ENCODE peak calls at places on chromosomes 3 and 15, in six cellular contexts. F, N, K, W, U and P are unnamed samples.

GRCh38 chr3:128094295-128095151 is 29.1 kb downstream of the RUVBL1 start:
- DNase-seq in F (no peak), N (peak), K (no peak), W (no peak), U (no peak), P (no peak)

GRCh38 chr3:140736863-140737460 is 59.1 kb downstream of the TRIM42 start:
- DNase-seq in F (peak), N (no peak), K (no peak), W (peak), U (no peak), P (peak)

GRCh38 chr15:55858661-55859060 is 115.7 kb upstream of the PRTG start:
- DNase-seq in F (no peak), N (peak), K (no peak), W (no peak), U (no peak), P (no peak)

GRCh38 chr3:69866988-69867720 is 127.9 kb downstream of the MITF start:
- DNase-seq in F (no peak), N (peak), K (no peak), W (no peak), U (no peak), P (no peak)

GRCh38 chr3:9238727-9239295 is 10.6 kb downstream of the SRGAP3 start:
- DNase-seq in F (no peak), N (no peak), K (no peak), W (no peak), U (no peak), P (no peak)

GRCh38 chr3:89504432-89504831 is 397.0 kb downstream of the EPHA3 start:
- DNase-seq in F (no peak), N (no peak), K (no peak), W (no peak), U (no peak), P (no peak)

GRCh38 chr3:107657971-107658370 is 135.2 kb downstream of the BBX start:
- DNase-seq in F (no peak), N (peak), K (no peak), W (no peak), U (no peak), P (no peak)

GRCh38 chr3:185976977-185977678 is 39.3 kb upstream of the TRA2B start:
- DNase-seq in F (peak), N (peak), K (peak), W (peak), U (peak), P (peak)

GRCh38 chr3:38088679-38089078 is 48.2 kb downstream of the ACAA1 start:
- DNase-seq in F (no peak), N (no peak), K (no peak), W (no peak), U (no peak), P (no peak)

DNA sequence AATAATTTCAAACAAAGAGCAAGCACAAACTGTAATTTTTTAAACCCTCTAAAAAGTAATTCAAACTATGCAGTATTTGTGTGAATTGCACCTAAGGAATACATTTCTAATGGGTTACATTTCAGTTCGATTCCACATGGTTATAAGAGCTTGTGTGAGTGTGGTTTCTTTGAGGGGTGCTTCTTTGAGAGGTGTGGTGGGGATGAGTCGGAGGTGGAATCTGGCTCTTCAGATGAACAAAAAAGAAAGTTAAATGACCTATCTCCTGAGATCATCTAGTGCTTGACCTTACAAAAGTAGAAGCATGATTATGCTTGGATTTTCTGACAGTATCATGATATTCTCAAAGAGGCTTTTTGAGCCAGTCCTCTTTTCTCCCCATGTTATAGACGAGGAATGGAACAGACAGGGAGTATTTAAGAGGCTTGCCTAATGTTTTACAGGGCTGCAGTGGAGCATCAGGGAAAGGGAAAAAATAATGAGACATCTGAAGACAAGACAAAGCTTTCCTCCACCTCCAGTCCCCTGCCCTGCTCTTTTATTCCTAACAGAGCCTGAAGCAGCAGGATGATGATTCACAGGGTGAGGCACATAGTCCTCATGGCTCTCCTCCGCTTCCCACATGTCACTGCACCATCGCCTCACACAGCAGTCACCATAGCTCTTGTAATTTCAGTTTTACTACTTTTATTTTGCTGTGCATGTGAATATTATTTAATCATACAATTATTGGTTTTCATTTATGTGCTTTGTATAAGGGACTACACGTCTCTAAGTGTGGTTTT is 82.0 kb downstream of the LYSMD4 start:
- DNase-seq in F (no peak), N (peak), K (no peak), W (no peak), U (no peak), P (no peak)
- H3K27ac ChIP-seq in F (peak), N (no peak), K (no peak), W (no peak), U (peak), P (no peak)

GRCh38 chr3:165716592-165716991 is 120.6 kb downstream of the BCHE start:
- DNase-seq in F (no peak), N (no peak), K (no peak), W (no peak), U (no peak), P (no peak)

GRCh38 chr3:165712382-165712781 is 124.8 kb downstream of the BCHE start:
- DNase-seq in F (no peak), N (no peak), K (no peak), W (no peak), U (no peak), P (no peak)

DNA sequence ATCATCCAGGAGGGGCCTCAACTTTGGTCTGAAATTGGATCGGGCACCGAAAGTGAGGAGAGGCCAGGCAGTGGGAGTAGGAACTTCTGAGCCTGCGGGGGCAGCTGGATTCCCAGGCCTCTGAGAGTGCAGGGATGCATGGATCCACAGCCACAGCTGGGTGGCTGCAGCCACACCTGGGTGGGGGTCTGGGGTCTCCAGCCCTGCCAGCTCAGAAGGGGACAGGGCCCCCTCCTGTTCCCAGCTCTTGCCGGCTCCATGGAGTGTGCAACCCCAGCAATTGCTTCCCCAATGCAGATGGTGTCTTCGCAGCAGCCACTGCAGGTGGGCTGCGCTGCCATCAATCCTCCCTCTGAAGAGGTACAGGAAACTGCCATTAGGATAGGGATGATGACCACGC is 123.7 kb downstream of the BCHE start:
- DNase-seq in F (no peak), N (no peak), K (no peak), W (no peak), U (no peak), P (no peak)
- H3K27ac ChIP-seq in F (no peak), N (no peak), K (no peak), W (no peak), U (no peak), P (no peak)

GRCh38 chr15:100931143-100931890 is 12.2 kb downstream of the LRRK1 start:
- DNase-seq in F (no peak), N (no peak), K (no peak), W (no peak), U (no peak), P (peak)

GRCh38 chr15:100929641-100930042 is 10.5 kb downstream of the LRRK1 start:
- DNase-seq in F (peak), N (no peak), K (no peak), W (no peak), U (no peak), P (peak)

GRCh38 chr15:100928632-100929280 is 9.6 kb downstream of the LRRK1 start:
- DNase-seq in F (no peak), N (no peak), K (no peak), W (no peak), U (no peak), P (peak)

GRCh38 chr15:100932676-100933348 is 13.7 kb downstream of the LRRK1 start:
- DNase-seq in F (no peak), N (no peak), K (no peak), W (no peak), U (no peak), P (peak)

DNA sequence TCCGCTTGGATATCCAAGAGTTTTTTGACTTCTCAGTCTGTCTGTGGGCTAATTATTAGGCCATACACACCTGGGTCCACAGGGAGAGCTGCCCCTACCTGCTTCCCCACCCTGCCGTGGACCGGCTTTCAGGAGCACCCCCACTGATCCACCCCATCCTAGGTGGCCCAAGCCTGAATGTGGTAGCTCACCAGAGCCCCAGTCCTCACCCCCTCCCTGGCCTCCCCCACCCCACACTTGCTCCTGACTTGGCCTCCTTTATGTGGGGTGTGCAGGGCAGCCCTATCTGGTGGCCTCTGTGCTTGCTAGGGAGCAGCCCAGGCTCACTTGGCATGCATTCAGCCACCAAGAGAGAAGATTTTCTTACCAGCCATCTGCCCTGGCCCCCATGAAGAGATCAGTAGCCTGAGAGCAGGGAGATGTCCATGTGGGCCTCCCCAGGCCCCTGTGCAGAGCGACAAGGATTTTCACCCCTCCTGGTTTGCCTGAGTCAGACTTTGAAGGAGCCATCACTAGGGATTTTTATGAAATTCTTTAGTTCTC is 11.2 kb downstream of the LRRK1 start:
- DNase-seq in F (no peak), N (no peak), K (no peak), W (no peak), U (no peak), P (peak)
- H3K27ac ChIP-seq in F (no peak), N (no peak), K (no peak), W (no peak), U (no peak), P (peak)

GRCh38 chr3:13559751-13560540 is 11.0 kb downstream of the FBLN2 start:
- DNase-seq in F (no peak), N (no peak), K (no peak), W (no peak), U (no peak), P (no peak)
- H3K27ac ChIP-seq in F (peak), N (no peak), K (no peak), W (no peak), U (no peak), P (no peak)

GRCh38 chr3:12756185-12756584 is 2.9 kb downstream of the TMEM40 start:
- DNase-seq in F (no peak), N (no peak), K (no peak), W (no peak), U (no peak), P (no peak)

GRCh38 chr3:12759097-12759679 is at the start of gene TMEM40:
- DNase-seq in F (peak), N (no peak), K (no peak), W (no peak), U (no peak), P (no peak)

GRCh38 chr3:12756635-12757034 is 2.4 kb downstream of the TMEM40 start:
- DNase-seq in F (no peak), N (no peak), K (no peak), W (no peak), U (no peak), P (no peak)

GRCh38 chr3:12759693-12760565 is 870 bp upstream of the TMEM40 start:
- DNase-seq in F (no peak), N (no peak), K (no peak), W (no peak), U (no peak), P (no peak)

GRCh38 chr3:12758025-12758830 is 831 bp downstream of the TMEM40 start:
- DNase-seq in F (peak), N (peak), K (no peak), W (no peak), U (no peak), P (no peak)
- H3K27ac ChIP-seq in F (peak), N (peak), K (no peak), W (no peak), U (no peak), P (no peak)

GRCh38 chr3:171123913-171124312 is 97.4 kb upstream of the SLC2A2 start:
- DNase-seq in F (no peak), N (peak), K (no peak), W (no peak), U (no peak), P (no peak)

GRCh38 chr3:171126478-171127214 is 100.1 kb upstream of the SLC2A2 start:
- DNase-seq in F (no peak), N (no peak), K (no peak), W (no peak), U (no peak), P (no peak)

GRCh38 chr3:171125010-171125409 is 98.5 kb upstream of the SLC2A2 start:
- DNase-seq in F (no peak), N (peak), K (no peak), W (no peak), U (no peak), P (no peak)

GRCh38 chr3:171129827-171130226 is 103.3 kb upstream of the SLC2A2 start:
- DNase-seq in F (no peak), N (peak), K (no peak), W (no peak), U (no peak), P (no peak)

DNA sequence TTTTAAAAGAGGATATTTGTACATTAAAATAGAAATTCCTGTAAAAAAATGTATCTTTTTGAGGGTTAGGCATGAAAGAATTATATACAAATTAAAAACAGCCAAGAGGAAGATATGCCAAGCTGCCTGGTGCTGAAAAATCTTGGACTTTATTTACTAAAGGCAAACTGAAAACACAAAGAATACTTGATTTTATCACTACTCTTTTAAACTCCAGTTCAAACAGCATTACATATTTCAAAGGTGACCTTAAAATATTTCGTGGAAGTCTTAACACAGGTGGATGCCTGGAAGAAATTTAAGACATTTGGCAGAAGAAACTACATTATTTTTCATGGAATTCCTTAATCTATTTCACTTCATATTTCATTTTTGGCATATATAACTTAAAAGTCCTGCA is 101.1 kb upstream of the SLC2A2 start:
- DNase-seq in F (no peak), N (no peak), K (no peak), W (no peak), U (no peak), P (no peak)
- H3K27ac ChIP-seq in F (no peak), N (no peak), K (no peak), W (no peak), U (no peak), P (no peak)

GRCh38 chr3:170749765-170750477 is 120.1 kb downstream of the RPL22L1 start:
- DNase-seq in F (no peak), N (peak), K (no peak), W (no peak), U (no peak), P (no peak)

GRCh38 chr3:170751894-170752283 is 118.1 kb downstream of the RPL22L1 start:
- DNase-seq in F (no peak), N (peak), K (no peak), W (no peak), U (no peak), P (no peak)

GRCh38 chr3:170749185-170749584 is 120.8 kb downstream of the RPL22L1 start:
- DNase-seq in F (no peak), N (no peak), K (no peak), W (no peak), U (no peak), P (no peak)

GRCh38 chr3:170751083-170751893 is 118.7 kb downstream of the RPL22L1 start:
- DNase-seq in F (no peak), N (peak), K (peak), W (peak), U (no peak), P (no peak)

DNA sequence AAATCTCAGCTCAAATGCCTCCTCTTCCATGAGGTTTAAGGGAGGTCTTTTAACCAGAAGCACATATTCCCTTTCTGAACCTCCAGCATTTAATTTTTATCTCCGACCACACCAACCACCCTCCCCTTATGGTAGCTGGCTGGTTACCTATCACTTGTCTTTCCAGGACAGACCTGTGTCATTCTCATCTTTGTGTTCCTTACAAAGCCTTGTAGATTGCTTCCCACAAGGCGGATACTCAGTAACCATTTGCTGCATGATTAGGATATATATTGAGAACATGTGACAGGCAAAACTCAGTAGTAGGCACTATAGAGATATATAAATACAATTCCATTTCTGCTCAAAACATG is 119.5 kb downstream of the RPL22L1 start:
- DNase-seq in F (no peak), N (no peak), K (no peak), W (no peak), U (no peak), P (no peak)
- H3K27ac ChIP-seq in F (no peak), N (peak), K (no peak), W (no peak), U (no peak), P (no peak)

GRCh38 chr3:159866201-159866746 is 122.4 kb upstream of the IL12A start:
- DNase-seq in F (no peak), N (no peak), K (no peak), W (no peak), U (no peak), P (no peak)

GRCh38 chr3:159861369-159861987 is 127.2 kb upstream of the IL12A start:
- DNase-seq in F (no peak), N (no peak), K (no peak), W (no peak), U (no peak), P (no peak)

GRCh38 chr3:159860727-159861126 is 127.9 kb upstream of the IL12A start:
- DNase-seq in F (no peak), N (no peak), K (no peak), W (no peak), U (no peak), P (peak)

GRCh38 chr3:159867372-159867771 is 121.3 kb upstream of the IL12A start:
- DNase-seq in F (no peak), N (no peak), K (no peak), W (no peak), U (no peak), P (no peak)

DNA sequence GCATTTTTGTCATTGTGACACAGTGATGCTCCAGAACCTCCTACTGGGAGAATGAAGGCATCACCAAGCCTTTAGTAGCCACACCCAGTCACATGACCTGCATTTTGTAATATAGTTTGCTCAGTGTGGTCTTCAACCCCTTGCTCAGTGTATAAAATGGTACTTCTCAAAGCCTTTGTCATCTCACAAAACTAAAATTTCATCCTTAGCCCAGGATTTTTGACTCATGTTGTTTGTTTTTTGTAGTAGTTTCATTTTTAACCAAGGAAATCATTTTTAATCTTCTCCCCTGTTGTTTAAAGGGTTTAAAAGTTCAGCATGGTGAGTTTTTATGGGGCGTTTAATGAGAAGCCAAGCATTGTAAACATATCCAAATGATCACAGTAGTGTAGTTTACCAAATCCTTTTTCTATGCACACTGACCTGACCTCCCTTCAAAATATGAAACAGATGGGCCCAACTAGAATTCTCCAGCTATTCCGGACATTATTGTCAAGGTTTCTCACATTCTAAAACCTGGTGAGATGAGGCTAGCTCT is 123.5 kb upstream of the IL12A start:
- DNase-seq in F (no peak), N (peak), K (no peak), W (no peak), U (no peak), P (no peak)
- H3K27ac ChIP-seq in F (no peak), N (peak), K (peak), W (no peak), U (peak), P (no peak)

DNA sequence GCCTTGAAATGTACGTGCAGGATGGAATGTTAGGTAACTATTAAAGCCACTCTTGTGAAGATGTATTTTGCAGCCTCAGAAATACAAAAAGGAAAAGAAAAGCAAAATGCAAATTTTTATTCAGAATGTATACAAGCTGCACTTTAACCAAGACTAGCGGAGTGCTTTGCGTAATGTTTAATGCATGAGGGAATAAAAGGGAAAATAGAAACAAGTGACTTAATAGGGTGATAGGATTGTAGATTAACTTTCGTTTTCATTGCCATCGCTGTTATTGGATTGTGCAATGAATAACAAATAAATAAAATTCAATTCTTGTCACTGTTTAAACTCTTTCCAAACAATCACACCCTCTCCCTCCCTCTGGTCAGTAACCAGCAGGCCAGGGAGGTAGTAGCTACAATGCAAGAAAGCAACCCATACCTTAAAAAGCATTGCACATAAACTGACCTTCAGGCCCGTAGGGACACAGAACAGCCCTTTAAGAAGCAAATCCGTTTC is 631 bp upstream of the TFRC start:
- DNase-seq in F (no peak), N (peak), K (no peak), W (no peak), U (no peak), P (no peak)
- H3K27ac ChIP-seq in F (no peak), N (no peak), K (peak), W (peak), U (peak), P (peak)